ENCODE peak calls at places on chromosomes 3 and 15, in eight cellular contexts. S is NCI-H510A treated with DMSO at 0.1 percent for 48 hours; G is activated naive CD4-positive, alpha-beta T cell treated with anti-CD3 and anti-CD28 coated beads for 36 hours; T is HFF-Myc; W is stimulated activated CD8-positive, alpha-beta memory T cell treated with anti-CD3 and anti-CD28 coated beads, Interleukin-15, amount 100 ng/mL, for 1 hour; P is activated T-helper 1 cell treated with Interleukin-2 at 50 U/mL for 16 hours; Z is cerebellar cortex; C is NCI-H2107. E is an unnamed sample.

GRCh38 chr3:45218578-45219390 is 7.3 kb downstream of the TMEM158 start:
- DNase-seq in S (no peak), G (no peak), T (peak; percentile 52), W (no peak), P (no peak), Z (no peak), C (no peak), E (no peak)

GRCh38 chr15:77120576-77120975 is 49.7 kb upstream of the TSPAN3 start:
- DNase-seq in S (no peak), G (no peak), T (no peak), W (no peak), P (no peak), Z (no peak), C (no peak), E (no peak)

GRCh38 chr15:65028921-65029735 is at the start of gene MTFMT:
- DNase-seq in S (peak; percentile 52), G (peak; percentile 95), T (no peak), W (peak; percentile 94), P (peak; percentile 86), Z (peak; percentile 86), C (peak; percentile 7), E (peak; percentile 94)

GRCh38 chr3:23264413-23264812 is 61.3 kb downstream of the UBE2E2 start:
- DNase-seq in S (no peak), G (no peak), T (peak; percentile 11), W (no peak), P (no peak), Z (no peak), C (no peak), E (no peak)

GRCh38 chr3:45234250-45234649 is 8.2 kb upstream of the TMEM158 start:
- DNase-seq in S (no peak), G (no peak), T (no peak), W (no peak), P (no peak), Z (no peak), C (no peak), E (no peak)

GRCh38 chr3:151268267-151269235 is 9.8 kb downstream of the P2RY14 start:
- DNase-seq in S (peak; percentile 32), G (peak; percentile 45), T (no peak), W (no peak), P (no peak), Z (no peak), C (no peak), E (peak; percentile 58)

GRCh38 chr3:44926921-44927320 is 49.1 kb downstream of the ZDHHC3 start:
- DNase-seq in S (no peak), G (no peak), T (no peak), W (no peak), P (no peak), Z (no peak), C (no peak), E (no peak)

GRCh38 chr15:65304393-65305143 is at the start of gene RNU5B-1:
- DNase-seq in S (peak; percentile 87), G (peak; percentile 77), T (peak; percentile 96), W (peak; percentile 35), P (peak; percentile 22), Z (peak; percentile 97), C (peak; percentile 52), E (peak; percentile 84)

GRCh38 chr15:74319596-74320357 is 47.7 kb downstream of the CYP11A1 start:
- DNase-seq in S (no peak), G (peak; percentile 10), T (no peak), W (no peak), P (no peak), Z (no peak), C (no peak), E (no peak)

GRCh38 chr3:169658311-169658931 is 5.1 kb downstream of the MECOM start:
- DNase-seq in S (no peak), G (no peak), T (no peak), W (no peak), P (no peak), Z (no peak), C (no peak), E (no peak)

GRCh38 chr15:28191832-28192231 is 92.7 kb upstream of the OCA2 start:
- DNase-seq in S (peak; percentile 51), G (no peak), T (peak; percentile 10), W (no peak), P (no peak), Z (peak; percentile 71), C (peak; percentile 15), E (no peak)

GRCh38 chr3:71066356-71066755 is 517.2 kb downstream of the FOXP1 start:
- DNase-seq in S (no peak), G (peak; percentile 68), T (no peak), W (no peak), P (no peak), Z (no peak), C (no peak), E (peak; percentile 62)

GRCh38 chr15:82763361-82764142 is 42.3 kb downstream of the FSD2 start:
- DNase-seq in S (no peak), G (no peak), T (no peak), W (no peak), P (no peak), Z (no peak), C (no peak), E (no peak)

GRCh38 chr3:10473581-10474438 is 31.6 kb downstream of the ATP2B2 start:
- DNase-seq in S (no peak), G (no peak), T (no peak), W (no peak), P (no peak), Z (no peak), C (no peak), E (no peak)

GRCh38 chr15:77650285-77650684 is 17.6 kb upstream of the LINGO1 start:
- DNase-seq in S (no peak), G (peak; percentile 17), T (no peak), W (no peak), P (no peak), Z (peak; percentile 32), C (no peak), E (peak; percentile 22)

GRCh38 chr3:13047296-13048165 is 25.7 kb downstream of the IQSEC1 start:
- DNase-seq in S (no peak), G (no peak), T (no peak), W (no peak), P (no peak), Z (no peak), C (no peak), E (no peak)

GRCh38 chr15:60761505-60761845 is 282.5 kb upstream of the ICE2 start:
- DNase-seq in S (no peak), G (no peak), T (no peak), W (no peak), P (no peak), Z (no peak), C (no peak), E (no peak)

GRCh38 chr15:81407679-81408078 is 33.7 kb upstream of the TMC3 start:
- DNase-seq in S (no peak), G (no peak), T (no peak), W (no peak), P (no peak), Z (no peak), C (no peak), E (no peak)

GRCh38 chr3:141600331-141600730 is 113.5 kb downstream of the RASA2 start:
- DNase-seq in S (no peak), G (no peak), T (no peak), W (no peak), P (no peak), Z (no peak), C (no peak), E (no peak)

GRCh38 chr3:160210799-160211221 is 14.4 kb upstream of the C3orf80 start:
- DNase-seq in S (no peak), G (no peak), T (no peak), W (no peak), P (no peak), Z (peak; percentile 8), C (no peak), E (no peak)

E was measured in activated CD4-positive, alpha-beta memory T cell treated with anti-CD3 and anti-CD28 coated beads for 36 hours.